ENCODE peak calls at places on chromosomes 7 and 10, in six cellular contexts. One of them, this sample, is unnamed.

GRCh38 chr7:107661081-107661864 is 645 bp downstream of the SLC26A4 start:
- DNase-seq in kidney glomerular epithelial cell: no peak
- DNase-seq in pulmonary artery endothelial cell: peak
- DNase-seq in GM06990: peak
- DNase-seq in activated gamma-delta T cell treated with anti-CD3 and anti-CD28 coated beads, Interleukin-2, amount 50 U/mL, for 16 hours: no peak
- DNase-seq in H9: peak
- DNase-seq in this sample: peak

GRCh38 chr7:100577507-100577906 is 3.8 kb upstream of the SAP25 start:
- DNase-seq in kidney glomerular epithelial cell: no peak
- DNase-seq in pulmonary artery endothelial cell: no peak
- DNase-seq in GM06990: no peak
- DNase-seq in activated gamma-delta T cell treated with anti-CD3 and anti-CD28 coated beads, Interleukin-2, amount 50 U/mL, for 16 hours: no peak
- DNase-seq in H9: peak
- DNase-seq in this sample: no peak

GRCh38 chr7:157874870-157875229 is 538.0 kb downstream of the DNAJB6 start:
- DNase-seq in kidney glomerular epithelial cell: no peak
- DNase-seq in pulmonary artery endothelial cell: no peak
- DNase-seq in GM06990: no peak
- DNase-seq in activated gamma-delta T cell treated with anti-CD3 and anti-CD28 coated beads, Interleukin-2, amount 50 U/mL, for 16 hours: no peak
- DNase-seq in H9: no peak
- DNase-seq in this sample: no peak

GRCh38 chr7:94161476-94161875 is 157.3 kb upstream of the BET1 start:
- DNase-seq in kidney glomerular epithelial cell: no peak
- DNase-seq in pulmonary artery endothelial cell: no peak
- DNase-seq in GM06990: no peak
- DNase-seq in activated gamma-delta T cell treated with anti-CD3 and anti-CD28 coated beads, Interleukin-2, amount 50 U/mL, for 16 hours: no peak
- DNase-seq in H9: no peak
- DNase-seq in this sample: no peak

GRCh38 chr7:34612671-34613070 is 45.3 kb upstream of the NPSR1 start:
- DNase-seq in kidney glomerular epithelial cell: no peak
- DNase-seq in pulmonary artery endothelial cell: no peak
- DNase-seq in GM06990: no peak
- DNase-seq in activated gamma-delta T cell treated with anti-CD3 and anti-CD28 coated beads, Interleukin-2, amount 50 U/mL, for 16 hours: no peak
- DNase-seq in H9: no peak
- DNase-seq in this sample: no peak

GRCh38 chr7:93046641-93047040 is 71.1 kb downstream of the SAMD9 start:
- DNase-seq in kidney glomerular epithelial cell: no peak
- DNase-seq in pulmonary artery endothelial cell: no peak
- DNase-seq in GM06990: no peak
- DNase-seq in activated gamma-delta T cell treated with anti-CD3 and anti-CD28 coated beads, Interleukin-2, amount 50 U/mL, for 16 hours: no peak
- DNase-seq in H9: no peak
- DNase-seq in this sample: no peak

GRCh38 chr10:4280481-4281206 is 495.6 kb upstream of the KLF6 start:
- DNase-seq in kidney glomerular epithelial cell: no peak
- DNase-seq in pulmonary artery endothelial cell: no peak
- DNase-seq in GM06990: no peak
- DNase-seq in activated gamma-delta T cell treated with anti-CD3 and anti-CD28 coated beads, Interleukin-2, amount 50 U/mL, for 16 hours: no peak
- DNase-seq in H9: no peak
- DNase-seq in this sample: no peak

GRCh38 chr10:22259280-22259679 is 41.5 kb upstream of the EBLN1 start:
- DNase-seq in kidney glomerular epithelial cell: no peak
- DNase-seq in pulmonary artery endothelial cell: no peak
- DNase-seq in GM06990: no peak
- DNase-seq in activated gamma-delta T cell treated with anti-CD3 and anti-CD28 coated beads, Interleukin-2, amount 50 U/mL, for 16 hours: no peak
- DNase-seq in H9: no peak
- DNase-seq in this sample: no peak

GRCh38 chr10:100204370-100204769 is 18.5 kb upstream of the ERLIN1 start:
- DNase-seq in kidney glomerular epithelial cell: no peak
- DNase-seq in pulmonary artery endothelial cell: no peak
- DNase-seq in GM06990: no peak
- DNase-seq in activated gamma-delta T cell treated with anti-CD3 and anti-CD28 coated beads, Interleukin-2, amount 50 U/mL, for 16 hours: no peak
- DNase-seq in H9: no peak
- DNase-seq in this sample: no peak